ENCODE peak calls at places on chromosomes 3 and 15, in nine cellular contexts. V, F, Y, Q, H, U, B, A and G are unnamed samples.

GRCh38 chr3:28850186-28850585 is 430.7 kb upstream of the RBMS3 start:
- DNase-seq in H (no peak), A (no peak), F (no peak), V (no peak), U (no peak), Q (no peak), Y (no peak), B (no peak), G (peak)

GRCh38 chr15:85582076-85582718 is 201.8 kb downstream of the AKAP13 start:
- DNase-seq in U (peak), A (peak), Q (peak), V (no peak), H (no peak), Y (peak), B (peak), F (peak), G (peak)

GRCh38 chr3:13419356-13420050 is 619 bp downstream of the NUP210 start:
- DNase-seq in B (no peak), H (peak), Y (peak), Q (peak), U (peak), A (no peak), F (peak), V (peak), G (no peak)

GRCh38 chr15:49507261-49507660 is 84.2 kb downstream of the FGF7 start:
- DNase-seq in H (no peak), A (no peak), Q (no peak), U (no peak), V (no peak), B (no peak), F (no peak), Y (no peak), G (no peak)

GRCh38 chr15:88705769-88706165 is 67.0 kb downstream of the ISG20 start:
- DNase-seq in H (no peak), Y (no peak), A (no peak), F (no peak), Q (no peak), U (no peak), B (no peak), V (no peak), G (no peak)

GRCh38 chr15:94061041-94061440 is 170.3 kb upstream of the MCTP2 start:
- DNase-seq in V (no peak), H (no peak), Y (no peak), A (no peak), U (no peak), F (no peak), Q (no peak), B (no peak), G (no peak)

GRCh38 chr3:116770815-116771450 is 61.4 kb downstream of the TUSC7 start:
- DNase-seq in U (peak), Y (peak), B (peak), H (no peak), F (peak), Q (peak), V (peak), A (peak), G (peak)

GRCh38 chr3:145737952-145738351 is 423.0 kb downstream of the PLOD2 start:
- DNase-seq in B (no peak), H (no peak), Y (no peak), A (no peak), F (no peak), U (no peak), Q (no peak), V (no peak), G (no peak)

GRCh38 chr3:194058189-194058571 is 77.8 kb upstream of the HES1 start:
- DNase-seq in A (peak), V (peak), Y (peak), Q (peak), U (peak), B (no peak), H (peak), F (peak), G (peak)

GRCh38 chr3:123027292-123028232 is at the start of gene SEMA5B:
- DNase-seq in Y (no peak), B (no peak), F (peak), V (peak), A (no peak), Q (peak), H (peak), U (peak), G (no peak)

GRCh38 chr3:140505876-140506275 is 172.0 kb upstream of the TRIM42 start:
- DNase-seq in A (no peak), Q (no peak), H (no peak), V (no peak), B (no peak), F (no peak), U (no peak), Y (no peak), G (no peak)

GRCh38 chr3:38131621-38132369 is 5.1 kb downstream of the ACAA1 start:
- DNase-seq in B (no peak), Y (no peak), Q (peak), U (peak), A (no peak), F (peak), H (no peak), V (peak), G (peak)

GRCh38 chr3:194964809-194965208 is 279.1 kb downstream of the FAM43A start:
- DNase-seq in U (peak), A (no peak), B (no peak), H (no peak), Q (no peak), V (no peak), F (no peak), Y (no peak), G (no peak)

GRCh38 chr3:21551019-21551418 is 200.0 kb downstream of the ZNF385D start:
- DNase-seq in U (no peak), V (peak), B (no peak), A (no peak), Y (no peak), F (no peak), H (no peak), Q (no peak), G (peak)

GRCh38 chr3:133763797-133764734 is 17.9 kb downstream of the TF start:
- DNase-seq in A (no peak), Y (no peak), F (no peak), H (no peak), V (peak), U (no peak), B (no peak), Q (no peak), G (peak)

GRCh38 chr3:98041350-98041749 is 6.2 kb upstream of the GABRR3 start:
- DNase-seq in Q (no peak), U (no peak), F (no peak), V (no peak), Y (no peak), B (no peak), A (no peak), H (no peak), G (no peak)

GRCh38 chr15:80059786-80060489 is 462 bp downstream of the ZFAND6 start:
- DNase-seq in V (peak), F (peak), Y (peak), H (peak), U (peak), Q (peak), A (peak), B (no peak), G (no peak)
- TF ChIP-seq CTCF in V (no peak), F (no peak), Y (no peak), H (no peak), U (no peak), Q (no peak), A (no peak), B (no peak), G (no peak)

GRCh38 chr3:182139627-182140357 is 428.1 kb downstream of the SOX2 start:
- DNase-seq in Q (no peak), H (no peak), U (no peak), F (no peak), Y (no peak), V (peak), B (no peak), A (no peak), G (no peak)
- TF ChIP-seq CTCF in Q (no peak), H (no peak), U (no peak), F (no peak), Y (peak), V (peak), B (no peak), A (no peak), G (no peak)

DNA sequence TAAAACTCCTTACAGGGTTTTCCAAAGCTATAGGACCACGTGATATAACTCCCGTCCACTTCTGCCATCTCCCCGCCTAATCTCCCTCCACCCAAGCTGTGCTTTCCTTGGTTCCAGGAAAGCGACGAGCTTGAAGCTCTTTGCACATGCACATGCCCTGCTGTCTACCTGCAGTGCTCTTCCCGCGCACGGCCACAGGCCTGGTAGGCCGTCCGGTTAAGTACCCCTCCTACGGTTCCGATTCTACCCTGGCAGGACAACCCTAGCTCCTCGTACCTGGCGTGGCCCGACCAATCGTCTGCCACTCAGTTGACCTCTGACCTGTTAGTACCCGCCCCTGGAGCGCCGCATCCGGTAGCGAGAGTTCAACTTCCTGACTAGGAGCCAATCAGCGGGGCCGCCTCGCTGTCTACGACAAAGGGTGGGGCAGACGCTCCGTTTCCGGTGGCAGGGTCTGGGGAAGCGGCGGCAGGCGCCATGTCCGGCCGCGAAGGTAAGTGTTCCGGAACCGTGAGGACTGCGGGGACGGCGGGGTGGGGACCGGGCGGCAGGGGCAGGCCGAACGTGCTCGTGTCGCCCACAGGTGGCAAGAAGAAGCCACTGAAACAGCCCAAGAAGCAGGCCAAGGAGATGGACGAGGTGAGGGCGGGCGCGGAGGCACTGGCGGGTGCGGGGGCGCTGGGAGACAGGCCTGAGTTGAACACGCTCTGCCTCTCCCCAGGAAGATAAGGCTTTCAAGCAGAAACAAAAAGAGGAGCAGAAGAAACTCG is at the start of the genes CCDC51 and TMA7:
- DNase-seq in F (peak), B (peak), Y (peak), V (peak), A (peak), Q (peak), H (peak), U (peak), G (peak)
- TF ChIP-seq CTCF in F (no peak), B (no peak), Y (peak), V (no peak), A (no peak), Q (no peak), H (no peak), U (no peak), G (no peak)

GRCh38 chr3:42755681-42756578 is 17.1 kb downstream of the CCDC13 start:
- DNase-seq in B (no peak), F (peak), A (no peak), Y (peak), Q (no peak), V (peak), H (peak), U (peak), G (peak)
- TF ChIP-seq CTCF in B (peak), F (no peak), A (peak), Y (peak), Q (no peak), V (peak), H (no peak), U (peak), G (peak)

GRCh38 chr3:169387751-169388696 is 275.5 kb downstream of the MECOM start:
- DNase-seq in A (no peak), Y (no peak), U (peak), V (peak), H (peak), B (no peak), F (peak), Q (peak), G (peak)
- TF ChIP-seq CTCF in A (no peak), Y (no peak), U (no peak), V (no peak), H (no peak), B (no peak), F (no peak), Q (no peak), G (no peak)